ENCODE peak calls at places on chromosomes 4 and X, in seven cellular contexts. One of them, this sample, is unnamed.

GRCh38 chr4:54173281-54173912 is 55.7 kb upstream of the PDGFRA start:
- DNase-seq in tibial artery: no peak
- DNase-seq in Panc1: no peak
- DNase-seq in fibroblast of mammary gland: no peak
- DNase-seq in spleen: no peak
- DNase-seq in neuronal stem cell: no peak
- DNase-seq in pancreas: no peak
- DNase-seq in this sample: no peak

GRCh38 chrX:38215141-38215540 is 5.5 kb downstream of the SRPX start:
- DNase-seq in tibial artery: no peak
- DNase-seq in Panc1: no peak
- DNase-seq in fibroblast of mammary gland: peak
- DNase-seq in spleen: no peak
- DNase-seq in neuronal stem cell: no peak
- DNase-seq in pancreas: no peak
- DNase-seq in this sample: no peak

GRCh38 chr4:107755841-107756356 is 35.9 kb upstream of the PAPSS1 start:
- DNase-seq in tibial artery: no peak
- DNase-seq in Panc1: no peak
- DNase-seq in fibroblast of mammary gland: peak
- DNase-seq in spleen: no peak
- DNase-seq in neuronal stem cell: no peak
- DNase-seq in pancreas: no peak
- DNase-seq in this sample: no peak

GRCh38 chrX:103248553-103248952 is 6.4 kb downstream of the TCEAL8 start:
- DNase-seq in tibial artery: no peak
- DNase-seq in Panc1: no peak
- DNase-seq in fibroblast of mammary gland: peak
- DNase-seq in spleen: no peak
- DNase-seq in neuronal stem cell: no peak
- DNase-seq in pancreas: no peak
- DNase-seq in this sample: no peak

GRCh38 chr4:98571161-98571786 is 87.1 kb downstream of the TSPAN5 start:
- DNase-seq in tibial artery: no peak
- DNase-seq in Panc1: no peak
- DNase-seq in fibroblast of mammary gland: no peak
- DNase-seq in spleen: peak
- DNase-seq in neuronal stem cell: no peak
- DNase-seq in pancreas: no peak
- DNase-seq in this sample: no peak

GRCh38 chr4:38145741-38146140 is 185.5 kb downstream of the PTTG2 start:
- DNase-seq in tibial artery: no peak
- DNase-seq in Panc1: no peak
- DNase-seq in fibroblast of mammary gland: peak
- DNase-seq in spleen: no peak
- DNase-seq in neuronal stem cell: no peak
- DNase-seq in pancreas: no peak
- DNase-seq in this sample: no peak

GRCh38 chrX:13732246-13733067 is 2.0 kb downstream of the TRAPPC2 start:
- DNase-seq in tibial artery: no peak
- DNase-seq in Panc1: no peak
- DNase-seq in fibroblast of mammary gland: peak
- DNase-seq in spleen: no peak
- DNase-seq in neuronal stem cell: no peak
- DNase-seq in pancreas: no peak
- DNase-seq in this sample: no peak

GRCh38 chr4:54281060-54281781 is 52.1 kb downstream of the PDGFRA start:
- DNase-seq in tibial artery: peak
- DNase-seq in Panc1: no peak
- DNase-seq in fibroblast of mammary gland: peak
- DNase-seq in spleen: no peak
- DNase-seq in neuronal stem cell: no peak
- DNase-seq in pancreas: peak
- DNase-seq in this sample: no peak

GRCh38 chrX:118495061-118495921 is at the start of gene DOCK11:
- DNase-seq in tibial artery: peak
- DNase-seq in Panc1: no peak
- DNase-seq in fibroblast of mammary gland: peak
- DNase-seq in spleen: peak
- DNase-seq in neuronal stem cell: peak
- DNase-seq in pancreas: peak
- DNase-seq in this sample: peak

GRCh38 chr4:38028556-38028955 is 68.4 kb downstream of the PTTG2 start:
- DNase-seq in tibial artery: no peak
- DNase-seq in Panc1: no peak
- DNase-seq in fibroblast of mammary gland: peak
- DNase-seq in spleen: no peak
- DNase-seq in neuronal stem cell: no peak
- DNase-seq in pancreas: no peak
- DNase-seq in this sample: no peak

GRCh38 chrX:132737743-132738142 is 220.7 kb downstream of the HS6ST2 start:
- DNase-seq in tibial artery: no peak
- DNase-seq in Panc1: no peak
- DNase-seq in fibroblast of mammary gland: peak
- DNase-seq in spleen: no peak
- DNase-seq in neuronal stem cell: no peak
- DNase-seq in pancreas: no peak
- DNase-seq in this sample: no peak

GRCh38 chr4:138672393-138672976 is 343.1 kb upstream of the NOCT start:
- DNase-seq in tibial artery: no peak
- DNase-seq in Panc1: no peak
- DNase-seq in fibroblast of mammary gland: no peak
- DNase-seq in spleen: no peak
- DNase-seq in neuronal stem cell: no peak
- DNase-seq in pancreas: no peak
- DNase-seq in this sample: no peak

GRCh38 chr4:98510757-98511517 is 147.5 kb downstream of the TSPAN5 start:
- DNase-seq in tibial artery: no peak
- DNase-seq in Panc1: no peak
- DNase-seq in fibroblast of mammary gland: peak
- DNase-seq in spleen: no peak
- DNase-seq in neuronal stem cell: no peak
- DNase-seq in pancreas: no peak
- DNase-seq in this sample: no peak

GRCh38 chrX:13076176-13076956 is 31.9 kb upstream of the FAM9C start:
- DNase-seq in tibial artery: no peak
- DNase-seq in Panc1: no peak
- DNase-seq in fibroblast of mammary gland: peak
- DNase-seq in spleen: no peak
- DNase-seq in neuronal stem cell: no peak
- DNase-seq in pancreas: no peak
- DNase-seq in this sample: peak

GRCh38 chrX:50613846-50614245 is 143.2 kb upstream of the DGKK start:
- DNase-seq in tibial artery: no peak
- DNase-seq in Panc1: no peak
- DNase-seq in fibroblast of mammary gland: peak
- DNase-seq in spleen: no peak
- DNase-seq in neuronal stem cell: no peak
- DNase-seq in pancreas: no peak
- DNase-seq in this sample: no peak

GRCh38 chr4:55359397-55359916 is 13.4 kb downstream of the SRD5A3 start:
- DNase-seq in tibial artery: peak
- DNase-seq in Panc1: no peak
- DNase-seq in fibroblast of mammary gland: peak
- DNase-seq in spleen: no peak
- DNase-seq in neuronal stem cell: no peak
- DNase-seq in pancreas: no peak
- DNase-seq in this sample: no peak

GRCh38 chr4:6366581-6366980 is 96.9 kb downstream of the WFS1 start:
- DNase-seq in tibial artery: no peak
- DNase-seq in Panc1: no peak
- DNase-seq in fibroblast of mammary gland: no peak
- DNase-seq in spleen: no peak
- DNase-seq in neuronal stem cell: no peak
- DNase-seq in pancreas: peak
- DNase-seq in this sample: no peak

GRCh38 chr4:132125131-132125530 is 1024.0 kb upstream of the PCDH10 start:
- DNase-seq in tibial artery: no peak
- DNase-seq in Panc1: no peak
- DNase-seq in fibroblast of mammary gland: no peak
- DNase-seq in spleen: no peak
- DNase-seq in neuronal stem cell: no peak
- DNase-seq in pancreas: no peak
- DNase-seq in this sample: no peak

DNA sequence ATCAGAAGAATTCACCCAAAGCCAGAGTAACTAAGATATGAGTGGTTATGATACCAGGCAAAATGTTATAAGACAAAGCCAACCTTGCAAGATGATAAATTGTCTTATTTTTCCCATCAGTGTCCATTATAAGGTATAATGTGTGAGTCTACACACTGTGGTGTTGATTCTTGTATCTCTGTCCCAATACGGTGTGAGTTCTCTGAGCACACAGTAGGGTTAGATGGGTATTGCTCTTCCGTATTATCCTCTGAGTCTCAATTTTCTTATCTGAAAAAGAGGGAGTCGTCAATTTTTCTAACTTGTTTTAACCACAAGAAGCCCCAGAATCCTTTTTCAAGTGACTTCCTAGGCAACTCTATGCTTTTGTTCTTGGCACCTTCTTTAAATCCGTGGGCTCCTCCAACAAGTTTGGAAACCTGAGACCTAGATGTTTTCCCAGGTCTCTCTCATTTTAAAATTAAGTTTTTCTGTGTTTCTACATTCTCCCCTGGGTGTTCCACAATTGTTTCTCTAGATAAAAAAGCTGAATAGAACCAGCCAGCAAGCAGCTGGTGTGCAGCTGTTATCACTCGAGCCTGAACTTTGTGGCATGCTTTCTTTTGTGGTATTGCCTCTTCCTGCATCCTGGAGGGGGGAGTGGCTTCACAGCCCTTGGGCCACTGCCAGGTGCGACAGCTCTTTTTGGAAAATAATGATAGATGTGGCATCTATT is 69.8 kb downstream of the HMGB2 start:
- DNase-seq in tibial artery: no peak
- DNase-seq in Panc1: no peak
- DNase-seq in fibroblast of mammary gland: peak
- DNase-seq in spleen: no peak
- DNase-seq in neuronal stem cell: no peak
- DNase-seq in pancreas: peak
- DNase-seq in this sample: peak
- H3K4me3 ChIP-seq in tibial artery: no peak
- H3K4me3 ChIP-seq in Panc1: no peak
- H3K4me3 ChIP-seq in fibroblast of mammary gland: no peak
- H3K4me3 ChIP-seq in spleen: no peak
- H3K4me3 ChIP-seq in neuronal stem cell: no peak
- H3K4me3 ChIP-seq in pancreas: no peak
- H3K4me3 ChIP-seq in this sample: no peak

GRCh38 chr4:176779421-176779820 is 13.3 kb downstream of the VEGFC start:
- DNase-seq in tibial artery: no peak
- DNase-seq in Panc1: no peak
- DNase-seq in fibroblast of mammary gland: no peak
- DNase-seq in spleen: no peak
- DNase-seq in neuronal stem cell: no peak
- DNase-seq in pancreas: no peak
- DNase-seq in this sample: no peak

GRCh38 chr4:176780995-176781738 is 11.6 kb downstream of the VEGFC start:
- DNase-seq in tibial artery: no peak
- DNase-seq in Panc1: no peak
- DNase-seq in fibroblast of mammary gland: peak
- DNase-seq in spleen: no peak
- DNase-seq in neuronal stem cell: no peak
- DNase-seq in pancreas: no peak
- DNase-seq in this sample: no peak

GRCh38 chr4:176775326-176775725 is 17.4 kb downstream of the VEGFC start:
- DNase-seq in tibial artery: no peak
- DNase-seq in Panc1: no peak
- DNase-seq in fibroblast of mammary gland: no peak
- DNase-seq in spleen: no peak
- DNase-seq in neuronal stem cell: no peak
- DNase-seq in pancreas: no peak
- DNase-seq in this sample: no peak

GRCh38 chr4:176778491-176778890 is 14.2 kb downstream of the VEGFC start:
- DNase-seq in tibial artery: no peak
- DNase-seq in Panc1: no peak
- DNase-seq in fibroblast of mammary gland: peak
- DNase-seq in spleen: no peak
- DNase-seq in neuronal stem cell: no peak
- DNase-seq in pancreas: no peak
- DNase-seq in this sample: no peak

GRCh38 chr4:176778063-176778462 is 14.7 kb downstream of the VEGFC start:
- DNase-seq in tibial artery: no peak
- DNase-seq in Panc1: no peak
- DNase-seq in fibroblast of mammary gland: peak
- DNase-seq in spleen: no peak
- DNase-seq in neuronal stem cell: no peak
- DNase-seq in pancreas: no peak
- DNase-seq in this sample: no peak
- H3K4me3 ChIP-seq in tibial artery: no peak
- H3K4me3 ChIP-seq in Panc1: no peak
- H3K4me3 ChIP-seq in fibroblast of mammary gland: no peak
- H3K4me3 ChIP-seq in spleen: no peak
- H3K4me3 ChIP-seq in neuronal stem cell: no peak
- H3K4me3 ChIP-seq in pancreas: no peak
- H3K4me3 ChIP-seq in this sample: no peak

DNA sequence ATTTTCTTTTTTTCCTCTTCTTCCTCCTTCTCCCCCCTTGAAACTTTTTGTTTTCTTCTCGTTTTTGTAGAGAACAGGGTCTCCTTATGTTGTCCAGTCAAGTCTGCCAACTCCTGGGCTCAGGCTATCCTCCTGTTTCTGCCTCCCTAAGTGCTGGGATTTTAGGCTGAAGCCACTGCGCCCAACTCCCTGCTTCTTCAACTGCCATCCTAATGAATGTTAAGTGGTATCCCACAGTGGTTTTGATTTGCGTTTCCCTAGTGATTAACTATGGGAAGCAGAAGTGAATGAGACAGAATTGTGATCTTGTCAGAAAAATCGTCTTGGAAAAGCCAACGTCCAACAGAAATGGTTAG is 999 bp upstream of the ADD1 start:
- DNase-seq in tibial artery: no peak
- DNase-seq in Panc1: no peak
- DNase-seq in fibroblast of mammary gland: no peak
- DNase-seq in spleen: no peak
- DNase-seq in neuronal stem cell: no peak
- DNase-seq in pancreas: no peak
- DNase-seq in this sample: no peak
- H3K4me3 ChIP-seq in tibial artery: peak
- H3K4me3 ChIP-seq in Panc1: peak
- H3K4me3 ChIP-seq in fibroblast of mammary gland: peak
- H3K4me3 ChIP-seq in spleen: peak
- H3K4me3 ChIP-seq in neuronal stem cell: peak
- H3K4me3 ChIP-seq in pancreas: peak
- H3K4me3 ChIP-seq in this sample: peak

DNA sequence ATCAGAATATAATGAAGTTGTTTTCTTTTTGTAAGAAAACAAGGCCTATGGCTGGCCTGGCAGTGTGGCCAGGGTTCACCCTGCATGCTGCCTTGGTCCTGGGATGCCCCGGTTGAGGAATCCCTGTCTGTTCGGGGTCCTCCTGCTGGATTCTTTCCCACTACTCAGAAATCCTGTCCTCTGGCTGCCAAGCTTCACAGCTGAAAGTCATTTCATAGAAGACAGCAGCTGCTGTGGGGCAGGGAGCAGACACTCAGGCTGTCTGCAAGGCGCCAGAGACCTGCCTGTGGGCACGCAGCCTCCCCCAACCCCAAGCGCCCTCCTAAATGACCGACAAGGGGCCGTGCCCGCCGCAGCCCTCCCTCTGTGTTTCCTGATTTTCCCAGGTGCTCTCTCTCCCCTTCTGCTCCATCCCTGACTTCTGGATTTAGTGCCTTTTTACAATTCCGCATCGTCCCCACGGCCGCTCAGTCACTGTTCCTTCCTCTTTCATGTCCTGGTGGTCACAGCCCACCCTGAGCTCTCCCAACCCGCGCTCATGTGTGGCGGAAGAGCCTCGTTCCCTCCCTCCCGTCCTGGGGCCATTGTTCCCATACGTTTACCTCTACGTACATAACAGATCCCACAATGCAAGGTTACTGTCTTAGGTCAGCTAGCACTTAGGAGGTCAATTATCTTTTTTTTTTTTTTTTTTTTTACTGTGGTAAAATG is 27.5 kb downstream of the ZFYVE28 start:
- DNase-seq in tibial artery: no peak
- DNase-seq in Panc1: no peak
- DNase-seq in fibroblast of mammary gland: no peak
- DNase-seq in spleen: no peak
- DNase-seq in neuronal stem cell: no peak
- DNase-seq in pancreas: no peak
- DNase-seq in this sample: no peak
- H3K4me3 ChIP-seq in tibial artery: no peak
- H3K4me3 ChIP-seq in Panc1: no peak
- H3K4me3 ChIP-seq in fibroblast of mammary gland: no peak
- H3K4me3 ChIP-seq in spleen: no peak
- H3K4me3 ChIP-seq in neuronal stem cell: no peak
- H3K4me3 ChIP-seq in pancreas: no peak
- H3K4me3 ChIP-seq in this sample: no peak